ENCODE peak calls at places on chromosomes 13 and 19, in seven cellular contexts. K is K562; U is thoracic aorta; S is ascending aorta; O is body of pancreas; N is effector memory CD4-positive, alpha-beta T cell; V is right atrium auricular region. H is an unnamed sample.

GRCh38 chr13:29887651-29888050 is 37.2 kb upstream of the UBL3 start:
- DNase-seq in O (no peak), K (no peak), V (no peak), S (no peak), U (no peak), N (no peak), H (no peak)

GRCh38 chr13:34044041-34044440 is 226.1 kb downstream of the RFC3 start:
- DNase-seq in N (no peak), V (no peak), O (no peak), K (no peak), U (no peak), S (no peak), H (no peak)

GRCh38 chr13:95533545-95534135 is 18.9 kb upstream of the CLDN10 start:
- DNase-seq in U (no peak), V (no peak), N (no peak), O (peak; percentile 70), S (no peak), K (no peak), H (no peak)

GRCh38 chr13:42970824-42971669 is 21.0 kb downstream of the EPSTI1 start:
- DNase-seq in O (peak; percentile 47), N (no peak), V (no peak), K (peak; percentile 26), U (no peak), S (no peak), H (peak; percentile 74)

GRCh38 chr19:40283414-40284250 is 1.5 kb downstream of the AKT2 start:
- DNase-seq in U (no peak), N (no peak), S (no peak), V (no peak), K (no peak), O (peak; percentile 77), H (no peak)

GRCh38 chr19:47691090-47691489 is 22.1 kb upstream of the EHD2 start:
- DNase-seq in K (no peak), U (no peak), S (no peak), N (no peak), O (no peak), V (no peak), H (no peak)

GRCh38 chr13:98142427-98143156 is at the start of gene FARP1:
- DNase-seq in U (no peak), N (no peak), V (no peak), S (no peak), K (peak; percentile 49), O (peak; percentile 90), H (peak; percentile 95)

GRCh38 chr19:29016353-29016752 is 196.6 kb downstream of the UQCRFS1 start:
- DNase-seq in K (no peak), V (no peak), O (no peak), S (no peak), N (no peak), U (no peak), H (no peak)

GRCh38 chr13:98839826-98840769 is 87.6 kb upstream of the SLC15A1 start:
- DNase-seq in O (peak; percentile 71), N (no peak), K (peak; percentile 73), U (no peak), V (peak; percentile 76), S (no peak), H (peak; percentile 71)

GRCh38 chr13:27516103-27516502 is 65.7 kb upstream of the MTIF3 start:
- DNase-seq in K (no peak), V (no peak), S (no peak), O (no peak), N (no peak), U (no peak), H (no peak)

GRCh38 chr19:52600639-52601024 is 30.5 kb downstream of the ZNF701 start:
- DNase-seq in V (no peak), S (no peak), U (no peak), K (no peak), O (no peak), N (no peak), H (no peak)

GRCh38 chr13:48892311-48892710 is 83.4 kb upstream of the FNDC3A start:
- DNase-seq in K (no peak), N (no peak), O (no peak), U (no peak), S (no peak), V (no peak), H (no peak)

GRCh38 chr19:5395541-5395940 is 54.9 kb upstream of the PTPRS start:
- DNase-seq in N (no peak), K (no peak), V (no peak), O (no peak), S (no peak), U (no peak), H (peak; percentile 35)

GRCh38 chr13:32984857-32985626 is 31.2 kb upstream of the KL start:
- DNase-seq in V (no peak), N (no peak), S (no peak), K (no peak), U (no peak), O (peak; percentile 30), H (no peak)

GRCh38 chr13:19822673-19823072 is 39.9 kb upstream of the PSPC1 start:
- DNase-seq in O (no peak), K (no peak), N (no peak), U (no peak), S (no peak), V (no peak), H (no peak)

GRCh38 chr19:679418-680286 is 3.5 kb downstream of the FSTL3 start:
- DNase-seq in N (no peak), S (no peak), U (no peak), K (peak; percentile 61), V (peak; percentile 83), O (peak; percentile 67), H (peak; percentile 91)

GRCh38 chr13:52846567-52847321 is 1.7 kb downstream of the PCDH8 start:
- DNase-seq in K (no peak), V (no peak), N (no peak), O (peak; percentile 72), S (no peak), U (no peak), H (peak; percentile 95)

GRCh38 chr13:76210262-76210661 is 574.1 kb downstream of the LMO7 start:
- DNase-seq in N (no peak), V (peak; percentile 59), O (peak; percentile 14), S (no peak), U (no peak), K (no peak), H (no peak)

GRCh38 chr19:53037101-53038097 is 7.1 kb upstream of the ERVV-2 start:
- DNase-seq in S (no peak), K (peak; percentile 47), O (peak; percentile 30), U (no peak), V (no peak), N (no peak), H (peak; percentile 68)

GRCh38 chr19:28864577-28865042 is 348.3 kb downstream of the UQCRFS1 start:
- DNase-seq in N (no peak), V (no peak), K (no peak), O (peak; percentile 87), S (no peak), U (no peak), H (no peak)

GRCh38 chr19:55027472-55028337 is 10.4 kb downstream of the GP6 start:
- DNase-seq in K (peak; percentile 65), N (no peak), O (no peak), V (no peak), U (no peak), S (no peak), H (peak; percentile 38)

GRCh38 chr13:95502216-95502615 is 50.3 kb upstream of the CLDN10 start:
- DNase-seq in S (no peak), N (no peak), K (no peak), U (no peak), V (no peak), O (no peak), H (no peak)

GRCh38 chr19:51593969-51594773 is 23.1 kb downstream of the ZNF175 start:
- DNase-seq in U (peak; percentile 86), N (peak; percentile 89), K (peak; percentile 95), O (peak; percentile 99), S (peak; percentile 91), V (peak; percentile 96), H (peak; percentile 97)

GRCh38 chr19:53365899-53366493 is 491 bp downstream of the ZNF525 start:
- DNase-seq in V (no peak), N (no peak), K (peak; percentile 3), S (no peak), O (peak; percentile 39), U (no peak), H (peak; percentile 68)

GRCh38 chr13:57784633-57785032 is 153.1 kb downstream of the PCDH17 start:
- DNase-seq in O (no peak), S (no peak), V (no peak), N (no peak), K (no peak), U (no peak), H (no peak)

GRCh38 chr19:15101479-15102082 is 5.6 kb upstream of the SYDE1 start:
- DNase-seq in N (no peak), K (peak; percentile 42), O (peak; percentile 50), S (no peak), V (no peak), U (no peak), H (peak; percentile 77)

GRCh38 chr13:19597523-19597922 is 35.9 kb upstream of the MPHOSPH8 start:
- DNase-seq in V (no peak), N (no peak), K (no peak), U (no peak), O (no peak), S (no peak), H (no peak)

DNA sequence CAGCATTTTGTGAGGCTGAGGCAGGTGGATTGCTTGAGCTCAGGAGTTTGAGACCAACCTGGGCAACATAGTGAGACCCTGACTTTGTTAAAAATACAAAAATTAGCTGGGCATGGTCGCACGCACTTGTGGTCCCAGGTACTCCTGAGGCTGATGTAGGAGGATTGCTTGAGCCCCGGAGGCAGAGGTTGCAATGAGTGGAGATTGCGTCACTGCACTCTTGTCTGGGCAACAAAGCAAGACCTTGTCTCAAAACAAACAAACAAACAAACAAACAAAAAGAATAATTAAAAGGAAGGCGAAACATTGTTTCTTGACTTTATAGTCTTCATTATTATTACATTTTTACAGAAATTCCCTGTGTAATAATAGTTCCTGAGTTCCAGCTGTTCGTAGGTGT is 15.9 kb downstream of the BIVM start:
- DNase-seq in S (no peak), O (no peak), K (no peak), U (no peak), V (no peak), N (no peak), H (no peak)
- H3K36me3 ChIP-seq in S (peaks cover 7% of the 10 kb centered on the region), O (peaks cover 2% of the 10 kb centered on the region), K (peaks cover 39% of the 10 kb centered on the region), U (no peaks in the 10 kb centered on the region), V (peaks cover 33% of the 10 kb centered on the region), N (no peaks in the 10 kb centered on the region), H (no peaks in the 10 kb centered on the region)

GRCh38 chr19:45670670-45671453 is 2.8 kb downstream of the GIPR start:
- DNase-seq in O (peak; percentile 96), N (no peak), S (no peak), K (peak; percentile 100), V (peak; percentile 70), U (no peak), H (peak; percentile 100)
- H3K4me3 ChIP-seq in O (no peak overlapping the region), N (no peak overlapping the region), S (no peak overlapping the region), K (peak overlapping the region; percentile 58), V (peak overlapping the region; percentile 11), U (no peak overlapping the region), H (peak overlapping the region; percentile 58)

DNA sequence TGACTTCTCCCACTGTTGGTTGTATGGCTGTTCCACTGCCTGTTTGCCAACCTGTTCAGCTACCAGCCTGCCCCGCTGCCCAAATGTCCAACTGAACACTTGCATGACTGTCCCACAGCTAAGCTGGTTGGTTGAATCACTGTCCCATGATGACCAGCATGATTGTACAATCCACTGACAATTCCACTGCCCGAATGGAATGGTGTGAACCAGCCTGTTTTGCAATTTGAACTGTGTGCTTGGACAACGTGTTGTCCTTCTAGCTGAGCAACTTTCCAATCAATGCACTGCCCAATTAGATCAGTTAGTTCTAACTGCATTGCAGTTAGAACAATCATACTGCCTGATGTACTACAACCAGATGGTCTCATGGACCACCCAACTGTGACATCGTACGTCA is 8.7 kb downstream of the ADAMTS10 start:
- DNase-seq in O (no peak), V (no peak), S (no peak), U (no peak), N (no peak), K (no peak), H (no peak)
- H3K36me3 ChIP-seq in O (peaks cover 2% of the 10 kb centered on the region), V (peaks cover 22% of the 10 kb centered on the region), S (peaks cover 77% of the 10 kb centered on the region), U (peaks cover 39% of the 10 kb centered on the region), N (peaks cover 14% of the 10 kb centered on the region), K (no peaks in the 10 kb centered on the region), H (peaks cover 1% of the 10 kb centered on the region)

GRCh38 chr19:32150605-32151004 is 194.8 kb upstream of the ZNF507 start:
- DNase-seq in N (no peak), O (no peak), U (no peak), V (no peak), K (no peak), S (no peak), H (no peak)
- H3K4me3 ChIP-seq in N (no peak overlapping the region), O (no peak overlapping the region), U (no peak overlapping the region), V (no peak overlapping the region), K (no peak overlapping the region), S (no peak overlapping the region), H (no peak overlapping the region)